ENCODE peak calls at places on chromosomes 4 and X, in nine cellular contexts. B, U, Z, E, F, N, R, H and G are unnamed samples. For H3K4me1, the result is how much of the 10 kb centered on the place peaks cover.

GRCh38 chr4:23818097-23818648 is 71.7 kb downstream of the PPARGC1A start:
- DNase-seq in B (no peak), U (no peak), Z (no peak), E (no peak), F (no peak), N (peak), R (no peak), H (no peak), G (no peak)

GRCh38 chr4:170465434-170465833 is 375.7 kb upstream of the AADAT start:
- DNase-seq in B (no peak), U (no peak), Z (no peak), E (no peak), F (no peak), N (no peak), R (no peak), H (no peak), G (no peak)

GRCh38 chr4:148883891-148884290 is 441.7 kb upstream of the NR3C2 start:
- DNase-seq in B (no peak), U (no peak), Z (no peak), E (no peak), F (no peak), N (no peak), R (no peak), H (no peak), G (no peak)

GRCh38 chrX:11119295-11119943 is 8.3 kb downstream of the HCCS start:
- DNase-seq in B (no peak), U (no peak), Z (no peak), E (no peak), F (no peak), N (no peak), R (no peak), H (no peak), G (no peak)

GRCh38 chr4:119162174-119162573 is 26.5 kb downstream of the MYOZ2 start:
- DNase-seq in B (no peak), U (no peak), Z (no peak), E (no peak), F (no peak), N (no peak), R (no peak), H (no peak), G (no peak)

GRCh38 chr4:4762909-4763814 is 96.3 kb upstream of the MSX1 start:
- DNase-seq in B (no peak), U (peak), Z (no peak), E (no peak), F (peak), N (peak), R (no peak), H (peak), G (no peak)

GRCh38 chr4:16915956-16916355 is 17.5 kb upstream of the LDB2 start:
- DNase-seq in B (no peak), U (no peak), Z (no peak), E (no peak), F (no peak), N (no peak), R (no peak), H (no peak), G (no peak)

GRCh38 chrX:1006156-1006730 is 206.2 kb downstream of the CRLF2 start:
- DNase-seq in B (no peak), U (no peak), Z (no peak), E (no peak), F (no peak), N (no peak), R (peak), H (no peak), G (no peak)

GRCh38 chr4:81650871-81651270 is 179.2 kb upstream of the RASGEF1B start:
- DNase-seq in B (no peak), U (no peak), Z (no peak), E (no peak), F (peak), N (no peak), R (no peak), H (no peak), G (no peak)

GRCh38 chr4:181821039-181822004 is 421.9 kb upstream of the TENM3 start:
- DNase-seq in B (no peak), U (no peak), Z (no peak), E (no peak), F (no peak), N (peak), R (no peak), H (no peak), G (no peak)

GRCh38 chr4:151202381-151202780 is 74.6 kb upstream of the PRSS48 start:
- DNase-seq in B (no peak), U (no peak), Z (no peak), E (no peak), F (no peak), N (no peak), R (no peak), H (no peak), G (no peak)

GRCh38 chr4:38615847-38616246 is 48.2 kb upstream of the KLF3 start:
- DNase-seq in B (no peak), U (no peak), Z (no peak), E (no peak), F (no peak), N (no peak), R (no peak), H (no peak), G (no peak)

GRCh38 chrX:12304261-12304660 is 166.0 kb downstream of the FRMPD4 start:
- DNase-seq in B (no peak), U (no peak), Z (no peak), E (no peak), F (no peak), N (peak), R (no peak), H (no peak), G (no peak)

GRCh38 chrX:15653961-15654360 is 10.6 kb downstream of the CLTRN start:
- DNase-seq in B (no peak), U (no peak), Z (no peak), E (no peak), F (no peak), N (no peak), R (no peak), H (no peak), G (no peak)

GRCh38 chr4:75254745-75255144 is 259.5 kb downstream of the RCHY1 start:
- DNase-seq in B (no peak), U (no peak), Z (no peak), E (no peak), F (no peak), N (no peak), R (no peak), H (no peak), G (no peak)

GRCh38 chr4:121514443-121514842 is 133.6 kb upstream of the QRFPR start:
- DNase-seq in B (no peak), U (no peak), Z (no peak), E (no peak), F (no peak), N (no peak), R (no peak), H (no peak), G (no peak)

GRCh38 chrX:134374294-134374693 is 85.7 kb upstream of the HPRT1 start:
- DNase-seq in B (no peak), U (no peak), Z (no peak), E (no peak), F (peak), N (no peak), R (no peak), H (no peak), G (no peak)

GRCh38 chrX:74297766-74298165 is 6.2 kb upstream of the ZCCHC13 start:
- DNase-seq in B (no peak), U (no peak), Z (no peak), E (no peak), F (no peak), N (no peak), R (no peak), H (no peak), G (no peak)

GRCh38 chr4:7120341-7120740 is 52.5 kb upstream of the GRPEL1 start:
- DNase-seq in B (no peak), U (no peak), Z (no peak), E (no peak), F (peak), N (peak), R (no peak), H (no peak), G (no peak)

GRCh38 chr4:113452868-113453620 is 308.5 kb downstream of the CAMK2D start:
- DNase-seq in B (no peak), U (no peak), Z (no peak), E (peak), F (peak), N (peak), R (no peak), H (no peak), G (no peak)

GRCh38 chrX:39953879-39954278 is 143.9 kb downstream of the BCOR start:
- DNase-seq in B (peak), U (no peak), Z (peak), E (peak), F (peak), N (peak), R (no peak), H (no peak), G (peak)

GRCh38 chr4:10732235-10732975 is 47.8 kb upstream of the CLNK start:
- DNase-seq in B (no peak), U (peak), Z (no peak), E (no peak), F (no peak), N (no peak), R (no peak), H (no peak), G (no peak)

GRCh38 chr4:10237131-10237530 is 120.5 kb upstream of the WDR1 start:
- DNase-seq in B (no peak), U (no peak), Z (no peak), E (no peak), F (no peak), N (no peak), R (no peak), H (no peak), G (no peak)

GRCh38 chr4:3250438-3250955 is 1.5 kb downstream of the MSANTD1 start:
- DNase-seq in B (peak), U (no peak), Z (no peak), E (no peak), F (no peak), N (no peak), R (peak), H (no peak), G (no peak)

GRCh38 chrX:68920541-68920940 is 91.7 kb downstream of the EFNB1 start:
- DNase-seq in B (peak), U (no peak), Z (peak), E (peak), F (no peak), N (no peak), R (no peak), H (peak), G (no peak)

GRCh38 chr4:67483868-67484602 is 61.3 kb downstream of the CENPC start:
- DNase-seq in B (no peak), U (no peak), Z (no peak), E (no peak), F (no peak), N (peak), R (no peak), H (no peak), G (no peak)

GRCh38 chr4:126727461-126727860 is 905.3 kb upstream of the INTU start:
- DNase-seq in B (no peak), U (no peak), Z (no peak), E (no peak), F (no peak), N (peak), R (no peak), H (no peak), G (no peak)

GRCh38 chrX:45621356-45622041 is 420.8 kb upstream of the DIPK2B start:
- DNase-seq in B (no peak), U (no peak), Z (no peak), E (no peak), F (no peak), N (peak), R (no peak), H (no peak), G (no peak)

GRCh38 chr4:108852691-108853090 is 89.8 kb upstream of the ETNPPL start:
- DNase-seq in B (no peak), U (no peak), Z (no peak), E (no peak), F (no peak), N (no peak), R (no peak), H (no peak), G (no peak)

GRCh38 chrX:14915596-14915995 is 42.4 kb downstream of the MOSPD2 start:
- DNase-seq in B (no peak), U (no peak), Z (no peak), E (no peak), F (no peak), N (peak), R (no peak), H (no peak), G (no peak)

GRCh38 chr4:67103001-67103737 is 442.1 kb downstream of the CENPC start:
- DNase-seq in B (no peak), U (no peak), Z (no peak), E (no peak), F (peak), N (no peak), R (no peak), H (no peak), G (no peak)

GRCh38 chrX:3518870-3519269 is 172.4 kb upstream of the MXRA5 start:
- DNase-seq in B (peak), U (no peak), Z (no peak), E (peak), F (peak), N (peak), R (no peak), H (peak), G (peak)

GRCh38 chr4:130029442-130029841 is 933.5 kb downstream of the C4orf33 start:
- DNase-seq in B (no peak), U (no peak), Z (no peak), E (no peak), F (no peak), N (no peak), R (no peak), H (no peak), G (no peak)

GRCh38 chr4:137663376-137664054 is 131.2 kb upstream of the PCDH18 start:
- DNase-seq in B (no peak), U (no peak), Z (no peak), E (no peak), F (no peak), N (no peak), R (no peak), H (peak), G (no peak)

GRCh38 chrX:1468250-1468772 is 15.6 kb upstream of the ASMTL start:
- DNase-seq in B (peak), U (peak), Z (no peak), E (peak), F (peak), N (no peak), R (peak), H (no peak), G (peak)

GRCh38 chr4:108396900-108397299 is 223.5 kb upstream of the RPL34 start:
- DNase-seq in B (no peak), U (no peak), Z (no peak), E (no peak), F (no peak), N (no peak), R (no peak), H (no peak), G (no peak)

GRCh38 chr4:98919996-98920395 is 8.9 kb downstream of the EIF4E start:
- DNase-seq in B (no peak), U (no peak), Z (no peak), E (no peak), F (no peak), N (peak), R (no peak), H (no peak), G (no peak)

DNA sequence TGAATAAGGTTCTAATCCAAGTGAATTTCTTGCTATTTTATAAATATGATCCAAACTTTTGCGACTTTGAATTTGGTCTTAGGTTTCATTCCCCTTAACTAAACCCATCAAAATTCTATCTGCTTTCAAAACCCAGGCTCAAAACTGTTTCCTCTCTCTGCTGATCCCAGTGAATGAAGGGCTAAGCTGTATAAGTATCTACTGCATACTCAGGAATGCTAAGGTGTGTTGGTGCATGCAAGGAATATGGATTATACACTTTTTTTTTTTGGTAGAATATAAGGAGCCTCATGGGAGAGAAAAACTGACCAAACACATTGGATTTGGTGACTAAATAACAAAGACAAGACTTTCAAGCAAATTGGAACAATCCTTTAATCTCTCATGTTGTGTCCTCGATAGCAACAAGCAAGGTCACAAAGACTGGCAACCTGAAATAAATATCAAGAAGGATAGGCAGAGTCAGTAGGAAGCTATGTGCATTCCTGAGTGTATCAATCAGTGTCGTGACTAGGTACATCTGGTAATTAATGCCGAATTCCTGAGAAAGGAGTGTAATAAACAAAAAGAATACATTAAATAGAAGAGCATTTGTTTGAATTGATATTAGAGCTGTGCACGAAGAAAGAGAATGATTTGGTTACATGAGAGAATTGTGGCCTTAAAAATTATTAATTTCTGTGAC is 74.3 kb upstream of the KCTD8 start:
- DNase-seq in B (no peak), U (no peak), Z (no peak), E (no peak), F (no peak), N (no peak), R (no peak), H (no peak), G (no peak)
- TF ChIP-seq POLR2A in B (no peak), U (no peak), Z (no peak), E (no peak), F (no peak), N (no peak), R (no peak), H (no peak), G (no peak)

GRCh38 chrX:118496763-118497079 is 1.1 kb downstream of the DOCK11 start:
- DNase-seq in B (no peak), U (no peak), Z (no peak), E (no peak), F (no peak), N (no peak), R (no peak), H (no peak), G (no peak)

GRCh38 chrX:118497180-118497814 is 1.7 kb downstream of the DOCK11 start:
- DNase-seq in B (no peak), U (no peak), Z (no peak), E (no peak), F (no peak), N (no peak), R (no peak), H (no peak), G (no peak)

GRCh38 chrX:118498755-118499154 is 3.1 kb downstream of the DOCK11 start:
- DNase-seq in B (no peak), U (no peak), Z (no peak), E (no peak), F (no peak), N (no peak), R (no peak), H (no peak), G (no peak)

GRCh38 chrX:118498351-118498750 is 2.7 kb downstream of the DOCK11 start:
- DNase-seq in B (no peak), U (no peak), Z (no peak), E (no peak), F (no peak), N (no peak), R (no peak), H (no peak), G (no peak)

DNA sequence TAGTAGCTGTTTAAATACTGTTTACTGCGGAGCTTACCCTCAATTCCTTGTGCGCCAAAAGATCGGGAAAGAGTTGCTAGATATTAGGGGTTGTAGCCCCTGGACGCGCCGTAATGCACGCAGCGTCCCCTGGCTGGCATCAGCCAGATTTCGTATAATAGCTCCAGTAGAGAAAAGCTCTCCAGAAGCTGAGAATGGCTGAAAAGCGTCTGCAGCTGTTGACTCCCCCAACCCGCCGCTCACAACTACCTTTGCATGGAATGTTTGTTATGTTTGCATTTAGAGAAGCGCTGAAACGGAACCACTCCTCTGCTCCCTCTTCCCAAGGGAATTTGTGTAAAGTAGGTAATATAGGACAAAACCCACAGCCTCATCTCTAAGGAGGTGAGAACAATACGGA is 3.7 kb downstream of the DOCK11 start:
- DNase-seq in B (no peak), U (no peak), Z (no peak), E (no peak), F (no peak), N (no peak), R (no peak), H (no peak), G (no peak)
- H3K4me1 ChIP-seq in B (under half), U (under half), Z (under half), E (under half), F (under half), N (under half), R (under half), H (under half), G (under half)

GRCh38 chrX:71067727-71068051 is 445 bp downstream of the SNX12 start:
- DNase-seq in B (no peak), U (no peak), Z (no peak), E (no peak), F (no peak), N (no peak), R (no peak), H (no peak), G (no peak)

GRCh38 chrX:71067079-71067478 is 1.1 kb downstream of the SNX12 start:
- DNase-seq in B (no peak), U (no peak), Z (no peak), E (no peak), F (no peak), N (no peak), R (no peak), H (no peak), G (no peak)

GRCh38 chrX:71070531-71070930 is 2.4 kb upstream of the SNX12 start:
- DNase-seq in B (no peak), U (no peak), Z (no peak), E (no peak), F (no peak), N (no peak), R (no peak), H (no peak), G (no peak)

DNA sequence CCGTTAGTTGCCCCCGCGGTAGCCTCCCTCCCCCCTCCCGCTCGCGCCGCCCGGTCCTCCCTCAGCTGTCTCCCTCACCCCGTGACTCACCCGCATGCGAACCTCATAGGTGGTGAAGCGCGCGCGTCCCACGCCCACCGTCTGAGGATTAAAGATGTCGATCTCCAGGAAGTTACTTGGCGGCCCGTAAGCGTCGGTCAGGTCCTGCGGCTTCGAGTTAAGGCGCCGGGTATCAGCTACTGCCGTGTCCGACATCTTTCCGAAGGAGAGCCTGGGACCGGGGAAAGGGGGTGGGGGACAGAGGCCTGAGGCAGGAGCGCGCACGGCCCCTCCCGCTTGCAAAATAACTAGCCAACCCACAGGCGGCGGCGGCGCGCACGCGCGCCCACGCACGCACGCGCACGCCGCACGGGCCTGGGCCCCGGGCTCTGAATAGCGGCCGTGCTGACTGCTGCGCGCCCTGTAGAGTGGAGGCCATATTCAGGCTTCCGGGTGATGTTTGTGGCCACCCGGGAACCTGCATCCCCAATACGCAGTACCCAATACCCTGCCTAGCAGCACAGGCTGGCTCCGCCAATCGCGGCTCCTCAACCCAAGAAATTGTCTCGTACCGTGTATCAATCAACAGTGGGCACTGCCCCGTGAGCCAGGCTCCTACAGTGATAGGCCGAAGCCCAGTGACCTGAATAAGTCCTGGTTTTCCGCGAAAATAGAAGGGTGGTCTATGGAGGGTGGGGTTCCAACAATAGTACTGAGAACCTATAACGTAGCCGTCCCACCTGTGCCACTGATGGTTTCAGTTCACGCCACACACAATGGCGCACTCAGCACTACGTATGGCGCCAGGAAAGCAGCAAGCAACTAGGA is at the start of gene SNX12:
- DNase-seq in B (peak), U (peak), Z (peak), E (peak), F (peak), N (peak), R (peak), H (peak), G (peak)
- TF ChIP-seq POLR2A in B (peak), U (peak), Z (peak), E (peak), F (peak), N (peak), R (no peak), H (peak), G (peak)

DNA sequence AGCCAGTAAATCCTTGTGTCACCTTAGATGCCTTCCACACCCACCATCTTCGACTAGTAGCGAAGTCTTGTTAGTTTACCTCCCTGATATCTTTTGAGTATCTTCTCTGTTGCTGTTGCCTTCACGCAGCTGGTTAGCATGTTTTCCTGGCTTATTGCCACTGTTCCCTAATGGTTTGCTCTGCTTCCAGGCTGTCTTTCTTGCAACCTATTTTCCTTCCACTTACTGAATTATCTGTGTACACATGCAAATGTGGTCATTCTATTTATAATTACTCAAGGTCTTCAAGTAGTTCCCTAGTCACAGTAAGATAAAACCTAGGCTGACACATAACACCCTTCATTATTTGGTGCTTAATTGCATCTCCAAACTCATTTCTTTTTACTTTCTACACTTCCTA is 89.5 kb downstream of the UGT8 start:
- DNase-seq in B (no peak), U (no peak), Z (no peak), E (no peak), F (no peak), N (no peak), R (no peak), H (no peak), G (no peak)
- H3K4me1 ChIP-seq in B (under half), U (under half), Z (under half), E (under half), F (under half), N (under half), R (under half), H (under half), G (under half)